ENCODE peak calls at places on chromosomes 5 and 9, in five cellular contexts. V is SJSA1, U is tibial nerve, F is ovary, Y is psoas muscle. Q is an unnamed sample.

GRCh38 chr5:74251106-74252032 is 389.2 kb downstream of the ENC1 start:
- DNase-seq in V (peak; percentile 82), U (no peak), F (no peak), Y (no peak), Q (peak; percentile 50)

GRCh38 chr5:159912033-159912800 is 4.1 kb upstream of the ADRA1B start:
- DNase-seq in V (peak; percentile 67), U (no peak), F (no peak), Y (no peak), Q (no peak)

GRCh38 chr5:10652606-10653005 is 88.7 kb downstream of the ANKRD33B start:
- DNase-seq in V (no peak), U (no peak), F (no peak), Y (peak; percentile 33), Q (no peak)

GRCh38 chr9:133250741-133251170 is 24.2 kb downstream of the ABO start:
- DNase-seq in V (no peak), U (no peak), F (no peak), Y (no peak), Q (no peak)

GRCh38 chr9:79377315-79377855 is 194.4 kb upstream of the TLE4 start:
- DNase-seq in V (no peak), U (no peak), F (no peak), Y (no peak), Q (no peak)

GRCh38 chr5:132813599-132814440 is 718 bp downstream of the SOWAHA start:
- DNase-seq in V (peak; percentile 52), U (no peak), F (peak; percentile 34), Y (peak; percentile 59), Q (peak; percentile 27)

GRCh38 chr5:7320641-7321170 is 75.2 kb upstream of the ADCY2 start:
- DNase-seq in V (no peak), U (no peak), F (no peak), Y (no peak), Q (no peak)

GRCh38 chr5:158139161-158139560 is 280.2 kb upstream of the CLINT1 start:
- DNase-seq in V (no peak), U (no peak), F (no peak), Y (no peak), Q (no peak)

GRCh38 chr9:656918-657583 is 184.4 kb upstream of the DMRT1 start:
- DNase-seq in V (no peak), U (no peak), F (no peak), Y (no peak), Q (no peak)

GRCh38 chr9:131672451-131672850 is 67.4 kb downstream of the RAPGEF1 start:
- DNase-seq in V (no peak), U (no peak), F (no peak), Y (no peak), Q (no peak)

GRCh38 chr5:26763151-26763550 is 275.2 kb downstream of the CDH9 start:
- DNase-seq in V (no peak), U (no peak), F (no peak), Y (no peak), Q (no peak)

GRCh38 chr9:20579544-20580309 is 42.6 kb downstream of the MLLT3 start:
- DNase-seq in V (no peak), U (no peak), F (no peak), Y (no peak), Q (no peak)

GRCh38 chr9:79184821-79185220 is 386.9 kb upstream of the TLE4 start:
- DNase-seq in V (no peak), U (no peak), F (no peak), Y (no peak), Q (no peak)

GRCh38 chr5:174834081-174834480 is 109.7 kb downstream of the MSX2 start:
- DNase-seq in V (no peak), U (no peak), F (no peak), Y (no peak), Q (no peak)

GRCh38 chr9:130236436-130236985 is 29.0 kb upstream of the HMCN2 start:
- DNase-seq in V (no peak), U (no peak), F (no peak), Y (no peak), Q (no peak)

GRCh38 chr5:165272471-165272870 is 1767.1 kb downstream of the MAT2B start:
- DNase-seq in V (no peak), U (no peak), F (no peak), Y (no peak), Q (no peak)

GRCh38 chr9:131667576-131667975 is 72.3 kb downstream of the RAPGEF1 start:
- DNase-seq in V (no peak), U (no peak), F (no peak), Y (no peak), Q (no peak)

GRCh38 chr5:126508962-126509279 is 85.7 kb downstream of the GRAMD2B start:
- DNase-seq in V (peak; percentile 18), U (no peak), F (no peak), Y (no peak), Q (no peak)
- H3K4me3 ChIP-seq in V (no peak overlapping the region), U (no peak overlapping the region), F (no peak overlapping the region), Y (no peak overlapping the region), Q (no peak overlapping the region)

DNA sequence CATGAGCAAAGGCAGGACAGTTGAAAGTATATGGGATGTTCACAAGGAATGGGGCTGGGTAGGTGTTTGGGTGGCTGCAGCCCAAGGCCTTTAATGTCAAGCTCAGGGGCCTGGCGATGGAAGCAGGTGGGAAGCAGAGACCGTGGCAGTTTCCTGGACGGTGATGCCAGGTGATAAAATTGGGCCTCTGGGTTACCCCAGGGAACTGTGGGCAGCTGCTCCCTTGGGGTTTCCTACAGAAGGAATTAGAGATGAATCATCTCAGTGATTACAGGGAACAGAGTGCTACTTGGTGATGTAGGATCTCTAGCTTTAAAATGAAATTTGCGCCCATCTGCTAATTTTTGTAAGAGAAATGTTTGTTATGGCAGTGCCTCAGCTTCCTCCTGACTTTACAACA is 39.2 kb downstream of the TSTD2 start:
- DNase-seq in V (no peak), U (no peak), F (no peak), Y (no peak), Q (no peak)
- H3K27ac ChIP-seq in V (no peak overlapping the region), U (no peak overlapping the region), F (no peak overlapping the region), Y (peak overlapping the region; percentile 77), Q (peak overlapping the region; percentile 73)

GRCh38 chr9:18705763-18706372 is 231.9 kb downstream of the ADAMTSL1 start:
- DNase-seq in V (no peak), U (no peak), F (no peak), Y (no peak), Q (no peak)
- H3K4me3 ChIP-seq in V (no peak overlapping the region), U (no peak overlapping the region), F (no peak overlapping the region), Y (no peak overlapping the region), Q (no peak overlapping the region)

DNA sequence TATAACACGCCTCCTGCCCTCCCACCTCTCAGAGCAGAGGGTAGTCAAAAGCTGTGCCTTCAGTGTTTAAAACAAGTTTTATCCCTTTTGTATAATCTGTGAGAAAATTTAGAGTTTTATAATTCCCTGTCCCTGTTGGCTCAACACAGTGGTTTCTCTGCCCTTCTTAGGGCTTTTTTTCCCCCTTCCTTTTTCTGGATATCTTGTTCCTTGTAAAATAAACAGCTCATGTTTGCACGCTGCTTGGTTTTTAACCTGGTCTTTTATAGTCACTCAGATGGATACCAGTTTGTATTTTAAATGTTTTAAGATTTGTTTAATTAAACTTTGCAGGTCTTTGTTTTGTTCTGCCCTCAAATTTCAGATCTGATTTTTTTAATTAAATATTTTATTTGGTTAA is 26.7 kb downstream of the OCLN start:
- DNase-seq in V (no peak), U (no peak), F (no peak), Y (no peak), Q (no peak)
- H3K27ac ChIP-seq in V (peak overlapping the region; percentile 61), U (no peak overlapping the region), F (no peak overlapping the region), Y (no peak overlapping the region), Q (no peak overlapping the region)

DNA sequence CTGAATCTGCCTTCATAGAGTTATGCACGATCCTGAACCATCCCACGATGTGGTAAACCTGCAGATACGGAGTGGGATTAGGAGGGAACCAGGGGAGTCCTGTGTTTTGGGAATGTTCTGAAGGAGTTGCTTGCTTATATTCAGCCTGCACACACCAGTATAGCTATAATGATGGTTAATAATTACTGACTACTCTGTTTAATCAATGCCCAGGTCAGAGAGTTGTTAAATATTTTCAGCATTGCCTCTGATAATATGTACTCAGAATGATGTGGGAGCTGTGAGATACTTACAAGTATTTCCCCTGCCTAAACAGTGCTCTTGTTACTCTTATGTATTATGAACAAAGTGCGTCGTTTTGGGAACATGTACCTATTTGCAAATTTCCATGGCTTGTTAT is 34.8 kb upstream of the STK32A start:
- DNase-seq in V (no peak), U (no peak), F (no peak), Y (no peak), Q (no peak)
- H3K4me3 ChIP-seq in V (no peak overlapping the region), U (no peak overlapping the region), F (no peak overlapping the region), Y (no peak overlapping the region), Q (no peak overlapping the region)

DNA sequence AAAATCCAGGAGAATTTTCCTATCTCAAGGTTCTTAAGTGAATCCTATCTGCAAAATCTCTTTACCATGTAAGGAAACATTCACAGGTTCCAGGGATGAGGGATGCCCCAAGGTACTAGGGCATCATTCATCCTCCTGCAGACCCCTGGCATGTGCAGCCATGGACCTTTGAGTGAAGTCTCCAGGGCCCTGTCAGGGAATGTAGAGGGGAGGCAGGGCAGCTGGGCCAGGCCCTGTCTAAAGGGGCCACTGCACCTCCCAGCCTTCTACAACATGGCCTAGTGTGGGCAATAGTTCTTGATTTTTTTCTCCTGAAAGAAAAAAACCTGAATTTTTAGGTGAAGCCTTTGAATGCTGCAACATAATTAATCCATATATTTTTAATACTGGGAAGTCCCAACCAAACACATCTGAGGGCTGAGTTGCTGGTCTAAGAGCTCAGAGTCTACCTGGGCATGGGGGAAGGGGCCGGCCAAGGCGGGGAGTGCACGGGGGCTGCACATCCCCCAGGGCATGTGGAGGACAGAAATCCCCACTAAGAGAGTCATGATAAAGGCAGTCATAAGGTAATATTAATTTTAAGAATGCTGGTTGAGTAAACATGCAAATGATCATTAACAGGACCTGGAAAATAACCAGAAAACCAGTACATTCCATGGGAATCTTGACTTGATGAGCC is 63.1 kb downstream of the SEMA4D start:
- DNase-seq in V (no peak), U (no peak), F (no peak), Y (no peak), Q (no peak)
- H3K27ac ChIP-seq in V (no peak overlapping the region), U (peak overlapping the region; percentile 75), F (no peak overlapping the region), Y (no peak overlapping the region), Q (no peak overlapping the region)

GRCh38 chr5:102578362-102578761 is 79.6 kb upstream of the SLCO6A1 start:
- DNase-seq in V (no peak), U (no peak), F (no peak), Y (no peak), Q (no peak)

GRCh38 chr5:102583663-102584062 is 84.9 kb upstream of the SLCO6A1 start:
- DNase-seq in V (no peak), U (no peak), F (no peak), Y (no peak), Q (no peak)

GRCh38 chr5:102581011-102581410 is 82.2 kb upstream of the SLCO6A1 start:
- DNase-seq in V (no peak), U (no peak), F (no peak), Y (no peak), Q (no peak)

GRCh38 chr5:102579379-102579778 is 80.6 kb upstream of the SLCO6A1 start:
- DNase-seq in V (no peak), U (no peak), F (no peak), Y (no peak), Q (no peak)

DNA sequence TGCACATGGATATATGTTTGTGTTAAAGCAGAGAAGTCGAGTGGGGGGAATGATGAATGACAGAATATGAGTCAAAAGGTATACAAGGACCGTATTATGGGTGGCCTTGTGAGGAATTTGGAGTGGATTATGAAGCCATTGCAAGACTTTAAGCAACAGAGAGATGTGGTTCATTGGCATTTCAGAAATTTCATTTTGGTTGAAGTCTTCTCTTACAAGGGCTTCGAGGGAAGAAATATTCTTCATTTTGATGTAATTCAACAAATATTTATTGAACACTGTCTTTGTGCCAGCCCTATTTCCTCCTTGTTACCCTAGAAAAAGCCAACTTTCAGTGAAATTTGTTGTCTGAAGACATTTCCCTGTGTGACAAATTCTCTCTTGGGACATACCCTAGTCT is 83.9 kb upstream of the SLCO6A1 start:
- DNase-seq in V (peak; percentile 48), U (no peak), F (no peak), Y (no peak), Q (no peak)
- H3K4me3 ChIP-seq in V (no peak overlapping the region), U (no peak overlapping the region), F (no peak overlapping the region), Y (no peak overlapping the region), Q (no peak overlapping the region)

GRCh38 chr9:134709512-134710270 is 68.1 kb downstream of the COL5A1 start:
- DNase-seq in V (no peak), U (no peak), F (no peak), Y (peak; percentile 68), Q (peak; percentile 23)
- H3K27ac ChIP-seq in V (no peak overlapping the region), U (peak overlapping the region; percentile 75), F (peak overlapping the region; percentile 20), Y (peak overlapping the region; percentile 46), Q (no peak overlapping the region)